ENCODE peak calls at places on chromosomes 12 and 14, in five cellular contexts. A is fibroblast of lung, J is AG04450, L is HCT116, X is GM23248. B is an unnamed sample.

GRCh38 chr14:24224618-24225071 is 7.5 kb downstream of the NEDD8 start:
- DNase-seq in A (peak; percentile 27), J (peak; percentile 47), L (no peak), X (peak; percentile 83), B (no peak)

GRCh38 chr12:27922591-27923139 is 49.9 kb downstream of the PTHLH start:
- DNase-seq in A (peak; percentile 49), J (no peak), L (no peak), X (peak; percentile 84), B (no peak)

GRCh38 chr12:130838284-130838950 is 633 bp downstream of the STX2 start:
- DNase-seq in A (no peak), J (no peak), L (no peak), X (peak; percentile 64), B (no peak)

GRCh38 chr14:94132285-94132887 is 3.0 kb upstream of the IFI27L2 start:
- DNase-seq in A (peak; percentile 77), J (peak; percentile 33), L (peak; percentile 66), X (peak; percentile 83), B (peak; percentile 44)

GRCh38 chr12:11615481-11615880 is 34.0 kb upstream of the ETV6 start:
- DNase-seq in A (no peak), J (no peak), L (no peak), X (no peak), B (no peak)

GRCh38 chr14:105944632-105945610 is 418.5 kb downstream of the TMEM121 start:
- DNase-seq in A (no peak), J (no peak), L (peak; percentile 34), X (peak; percentile 9), B (peak; percentile 67)

GRCh38 chr12:76957306-76957705 is 78.5 kb upstream of the CSRP2 start:
- DNase-seq in A (no peak), J (no peak), L (no peak), X (no peak), B (no peak)

GRCh38 chr14:97159124-97159523 is 361.9 kb downstream of the VRK1 start:
- DNase-seq in A (no peak), J (no peak), L (no peak), X (no peak), B (no peak)

GRCh38 chr12:52318241-52318990 is 2.8 kb downstream of the KRT83 start:
- DNase-seq in A (no peak), J (no peak), L (no peak), X (no peak), B (no peak)
- H3K27ac ChIP-seq in A (no peak overlapping the region), J (no peak overlapping the region), L (no peak overlapping the region), X (no peak overlapping the region), B (no peak overlapping the region)

GRCh38 chr12:38025916-38026315 is 290.7 kb upstream of the ALG10B start:
- DNase-seq in A (no peak), J (no peak), L (no peak), X (no peak), B (no peak)
- H3K9me3 ChIP-seq in A (no peaks in the 10 kb centered on the region), J (peaks cover 3% of the 10 kb centered on the region), L (peaks cover 6% of the 10 kb centered on the region), X (no peaks in the 10 kb centered on the region), B (peaks cover 8% of the 10 kb centered on the region)

GRCh38 chr12:51751657-51752056 is 96.9 kb downstream of the FIGNL2 start:
- DNase-seq in A (peak; percentile 35), J (no peak), L (no peak), X (no peak), B (no peak)
- H3K27ac ChIP-seq in A (no peak overlapping the region), J (no peak overlapping the region), L (no peak overlapping the region), X (peak overlapping the region; percentile 63), B (no peak overlapping the region)

GRCh38 chr14:64733321-64733720 is 29.1 kb downstream of the PLEKHG3 start:
- DNase-seq in A (no peak), J (no peak), L (no peak), X (no peak), B (no peak)
- H3K9me3 ChIP-seq in A (no peaks in the 10 kb centered on the region), J (no peaks in the 10 kb centered on the region), L (no peaks in the 10 kb centered on the region), X (no peaks in the 10 kb centered on the region), B (no peaks in the 10 kb centered on the region)

B was measured in CD4-positive, alpha-beta T cell.